ENCODE peak calls at places on chromosomes 4 and X, in eight cellular contexts. G is right atrium auricular region, O is foreskin fibroblast, X is fibroblast of the aortic adventitia, V is testis, N is psoas muscle, L is tibial nerve, E is tibial artery. A is an unnamed sample.

GRCh38 chrX:136170109-136170800 is 22.9 kb downstream of the FHL1 start:
- DNase-seq in G (no peak), O (peak; percentile 41), X (peak; percentile 68), V (no peak), N (no peak), L (no peak), E (no peak), A (no peak)

GRCh38 chrX:48540015-48540350 is 469 bp downstream of the TBC1D25 start:
- DNase-seq in G (peak; percentile 62), O (peak; percentile 16), X (peak; percentile 43), V (peak; percentile 61), N (no peak), L (peak; percentile 20), E (no peak), A (no peak)

GRCh38 chr4:140052050-140052449 is 101.9 kb downstream of the MAML3 start:
- DNase-seq in G (no peak), O (peak; percentile 29), X (peak; percentile 57), V (peak; percentile 68), N (peak; percentile 21), L (no peak), E (no peak), A (no peak)

GRCh38 chr4:127045872-127046271 is 586.9 kb upstream of the INTU start:
- DNase-seq in G (no peak), O (peak; percentile 12), X (no peak), V (no peak), N (no peak), L (no peak), E (no peak), A (no peak)

GRCh38 chrX:66677430-66677829 is 38.6 kb upstream of the EDA2R start:
- DNase-seq in G (no peak), O (peak; percentile 35), X (peak; percentile 59), V (no peak), N (no peak), L (no peak), E (no peak), A (no peak)

GRCh38 chr4:117654064-117654463 is 380.2 kb upstream of the NDST3 start:
- DNase-seq in G (no peak), O (no peak), X (no peak), V (no peak), N (no peak), L (no peak), E (no peak), A (no peak)

GRCh38 chr4:127781303-127782024 is 658 bp upstream of the HSPA4L start:
- DNase-seq in G (peak; percentile 66), O (peak; percentile 54), X (no peak), V (peak; percentile 70), N (peak; percentile 65), L (peak; percentile 32), E (peak; percentile 83), A (no peak)

GRCh38 chrX:48667504-48667903 is 16.1 kb upstream of the WAS start:
- DNase-seq in G (no peak), O (no peak), X (no peak), V (no peak), N (no peak), L (no peak), E (no peak), A (no peak)

GRCh38 chr4:58809366-58809765 is 1699.2 kb upstream of the IGFBP7 start:
- DNase-seq in G (no peak), O (no peak), X (no peak), V (no peak), N (no peak), L (no peak), E (no peak), A (no peak)

GRCh38 chr4:107931775-107932321 is 499 bp downstream of the CYP2U1 start:
- DNase-seq in G (no peak), O (no peak), X (no peak), V (peak; percentile 44), N (peak; percentile 19), L (no peak), E (peak; percentile 68), A (no peak)

GRCh38 chr4:107780665-107781064 is 44.1 kb upstream of the SGMS2 start:
- DNase-seq in G (no peak), O (no peak), X (no peak), V (peak; percentile 20), N (no peak), L (no peak), E (no peak), A (no peak)

DNA sequence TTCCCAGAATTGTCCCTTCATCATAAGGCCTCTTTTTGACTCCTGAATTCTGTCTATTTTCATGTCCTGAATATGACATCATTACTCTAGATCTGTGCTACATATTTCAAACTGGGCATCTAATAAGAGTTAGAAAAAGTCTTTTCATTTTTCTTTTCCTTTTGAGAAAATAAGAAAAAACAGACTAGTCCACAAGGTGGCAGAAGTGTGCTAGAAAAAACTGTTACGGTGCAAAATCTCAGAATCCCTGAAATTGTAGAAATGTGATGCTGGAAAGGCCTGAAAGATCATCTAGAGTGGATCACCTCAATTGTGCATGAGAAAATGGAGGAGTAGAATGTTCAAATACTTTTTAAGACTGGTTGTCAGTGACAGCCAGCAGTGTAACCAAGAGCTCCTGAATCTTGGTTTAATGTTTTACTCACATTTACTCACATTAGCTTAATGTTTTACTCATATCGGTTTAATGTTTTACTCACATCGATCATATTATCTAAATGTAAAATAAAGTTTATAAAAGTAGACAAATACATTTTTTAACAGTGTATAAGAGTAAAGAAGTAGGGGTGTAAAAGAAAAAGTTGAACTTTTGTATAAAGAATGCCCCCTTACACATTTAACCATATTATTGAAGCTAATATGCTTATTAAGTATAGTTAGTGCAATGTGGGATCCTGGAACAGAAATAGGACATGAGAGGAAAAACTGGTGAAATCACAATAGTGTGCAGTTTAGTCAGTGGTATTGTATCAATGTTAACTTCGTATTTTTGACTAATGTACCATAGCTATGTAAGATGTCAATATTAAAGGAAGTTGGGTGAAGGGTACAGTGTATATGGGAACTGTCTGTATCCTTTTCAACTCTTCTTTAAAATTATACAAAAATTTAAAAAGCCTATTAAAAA is 15.2 kb downstream of the ASB11 start:
- DNase-seq in G (no peak), O (no peak), X (peak; percentile 56), V (no peak), N (no peak), L (no peak), E (no peak), A (no peak)
- TF ChIP-seq CTCF in G (peak; percentile 64), O (peak; percentile 35), X (peak; percentile 53), V (peak; percentile 43), N (peak; percentile 51), L (peak; percentile 24), E (peak; percentile 19), A (peak; percentile 45)

GRCh38 chr4:148286043-148286442 is 156.2 kb downstream of the NR3C2 start:
- DNase-seq in G (no peak), O (no peak), X (no peak), V (no peak), N (no peak), L (no peak), E (no peak), A (no peak)

GRCh38 chr4:148283665-148284064 is 158.5 kb downstream of the NR3C2 start:
- DNase-seq in G (no peak), O (no peak), X (no peak), V (no peak), N (no peak), L (no peak), E (no peak), A (no peak)

GRCh38 chr4:148288448-148288847 is 153.8 kb downstream of the NR3C2 start:
- DNase-seq in G (no peak), O (no peak), X (no peak), V (no peak), N (no peak), L (no peak), E (no peak), A (no peak)

GRCh38 chr4:148287111-148287510 is 155.1 kb downstream of the NR3C2 start:
- DNase-seq in G (no peak), O (no peak), X (no peak), V (no peak), N (no peak), L (no peak), E (no peak), A (no peak)

GRCh38 chr4:148284526-148285193 is 157.6 kb downstream of the NR3C2 start:
- DNase-seq in G (no peak), O (no peak), X (no peak), V (peak; percentile 44), N (no peak), L (no peak), E (no peak), A (no peak)
- TF ChIP-seq CTCF in G (peak; percentile 52), O (no peak), X (no peak), V (peak; percentile 8), N (peak; percentile 49), L (no peak), E (no peak), A (no peak)

GRCh38 chrX:120308959-120309872 is 2.0 kb downstream of the TMEM255A start:
- DNase-seq in G (no peak), O (no peak), X (peak; percentile 33), V (no peak), N (peak; percentile 52), L (no peak), E (peak; percentile 63), A (no peak)
- TF ChIP-seq CTCF in G (no peak), O (peak; percentile 2), X (peak; percentile 21), V (no peak), N (peak; percentile 35), L (peak; percentile 20), E (no peak), A (peak; percentile 24)

GRCh38 chrX:115952417-115953092 is 218.0 kb upstream of the AGTR2 start:
- DNase-seq in G (no peak), O (no peak), X (no peak), V (no peak), N (no peak), L (no peak), E (no peak), A (no peak)

GRCh38 chrX:115946059-115946458 is 224.5 kb upstream of the AGTR2 start:
- DNase-seq in G (no peak), O (no peak), X (no peak), V (no peak), N (no peak), L (no peak), E (no peak), A (no peak)

GRCh38 chrX:115949900-115950822 is 220.4 kb upstream of the AGTR2 start:
- DNase-seq in G (no peak), O (no peak), X (no peak), V (no peak), N (no peak), L (no peak), E (no peak), A (no peak)

GRCh38 chrX:115948018-115948923 is 222.3 kb upstream of the AGTR2 start:
- DNase-seq in G (no peak), O (no peak), X (no peak), V (no peak), N (no peak), L (no peak), E (no peak), A (no peak)
- TF ChIP-seq CTCF in G (no peak), O (no peak), X (no peak), V (no peak), N (no peak), L (no peak), E (no peak), A (no peak)

GRCh38 chr4:98630804-98631454 is 27.5 kb downstream of the TSPAN5 start:
- DNase-seq in G (no peak), O (peak; percentile 41), X (peak; percentile 64), V (no peak), N (no peak), L (no peak), E (no peak), A (no peak)
- TF ChIP-seq CTCF in G (no peak), O (no peak), X (no peak), V (no peak), N (no peak), L (no peak), E (no peak), A (peak; percentile 17)

GRCh38 chr4:173258866-173259265 is 75.3 kb downstream of the HMGB2 start:
- DNase-seq in G (no peak), O (no peak), X (no peak), V (no peak), N (no peak), L (no peak), E (no peak), A (no peak)
- TF ChIP-seq CTCF in G (no peak), O (no peak), X (peak; percentile 2), V (no peak), N (no peak), L (no peak), E (no peak), A (no peak)